ENCODE peak calls at places on chromosomes 11 and 22, in ten cellular contexts. I is fibroblast of pulmonary artery, E is colonic mucosa, N is GM13977, Y is coronary artery, A is fibroblast of lung, S is lower leg skin, B is neural crest cell, C is epithelial cell of esophagus, W is AG04450. H is an unnamed sample.
A peak's percentile ranks its signal among the peaks of the same experiment; 100 is the strongest.

GRCh38 chr22:42626951-42627625 is 12.4 kb upstream of the POLDIP3 start:
- DNase-seq in I (no peak), C (no peak), Y (no peak), W (no peak), B (no peak), E (no peak), S (no peak), A (no peak), N (no peak), H (no peak)

GRCh38 chr11:61497473-61497872 is 11.1 kb upstream of the LRRC10B start:
- DNase-seq in A (no peak), E (no peak), N (no peak), W (no peak), S (no peak), I (no peak), C (no peak), Y (no peak), B (no peak), H (no peak)

GRCh38 chr22:46233231-46233630 is 16.9 kb downstream of the CDPF1 start:
- DNase-seq in Y (no peak), E (no peak), W (no peak), A (peak; percentile 8), I (peak; percentile 20), B (no peak), S (peak; percentile 30), N (no peak), C (peak; percentile 51), H (no peak)

GRCh38 chr11:119207300-119207570 is 1.1 kb downstream of the CBL start:
- DNase-seq in S (no peak), E (no peak), W (no peak), Y (no peak), A (peak; percentile 25), C (peak; percentile 33), B (no peak), I (peak; percentile 16), N (peak; percentile 38), H (no peak)

GRCh38 chr11:28628412-28628811 is 520.2 kb downstream of the METTL15 start:
- DNase-seq in A (no peak), N (no peak), W (no peak), I (no peak), S (no peak), E (no peak), Y (no peak), C (no peak), B (no peak), H (no peak)

GRCh38 chr11:133974836-133975235 is 18.1 kb upstream of the IGSF9B start:
- DNase-seq in B (no peak), N (no peak), W (no peak), A (no peak), I (no peak), C (no peak), E (no peak), S (no peak), Y (no peak), H (no peak)

GRCh38 chr11:116580828-116581227 is 192.0 kb downstream of the BUD13 start:
- DNase-seq in E (no peak), B (no peak), C (no peak), A (no peak), Y (no peak), S (no peak), W (no peak), N (no peak), I (no peak), H (no peak)

GRCh38 chr11:5452712-5453111 is 3.6 kb downstream of the OR51I2 start:
- DNase-seq in E (no peak), A (no peak), N (no peak), B (no peak), Y (no peak), I (no peak), W (no peak), S (no peak), C (no peak), H (no peak)

GRCh38 chr22:16936625-16937024 is 71.4 kb downstream of the GAB4 start:
- DNase-seq in A (no peak), B (no peak), C (no peak), N (no peak), W (no peak), S (no peak), I (no peak), Y (no peak), E (no peak), H (no peak)

GRCh38 chr11:34570584-34570983 is 50.3 kb upstream of the EHF start:
- DNase-seq in S (peak; percentile 47), I (no peak), Y (no peak), B (no peak), W (no peak), E (no peak), N (no peak), A (no peak), C (peak; percentile 94), H (no peak)

GRCh38 chr22:46300491-46300890 is 3.8 kb downstream of the GTSE1 start:
- DNase-seq in Y (no peak), N (no peak), A (no peak), E (no peak), B (no peak), W (no peak), C (no peak), I (no peak), S (no peak), H (no peak)

GRCh38 chr22:26393929-26394328 is 35.1 kb upstream of the ASPHD2 start:
- DNase-seq in S (no peak), W (no peak), N (no peak), C (no peak), A (no peak), Y (no peak), I (no peak), B (no peak), E (no peak), H (no peak)
- TF ChIP-seq CTCF in S (no peak), W (peak; percentile 4), N (peak; percentile 28), C (peak; percentile 6), A (peak; percentile 3), Y (no peak), I (peak; percentile 10), B (no peak), E (no peak), H (peak; percentile 35)

DNA sequence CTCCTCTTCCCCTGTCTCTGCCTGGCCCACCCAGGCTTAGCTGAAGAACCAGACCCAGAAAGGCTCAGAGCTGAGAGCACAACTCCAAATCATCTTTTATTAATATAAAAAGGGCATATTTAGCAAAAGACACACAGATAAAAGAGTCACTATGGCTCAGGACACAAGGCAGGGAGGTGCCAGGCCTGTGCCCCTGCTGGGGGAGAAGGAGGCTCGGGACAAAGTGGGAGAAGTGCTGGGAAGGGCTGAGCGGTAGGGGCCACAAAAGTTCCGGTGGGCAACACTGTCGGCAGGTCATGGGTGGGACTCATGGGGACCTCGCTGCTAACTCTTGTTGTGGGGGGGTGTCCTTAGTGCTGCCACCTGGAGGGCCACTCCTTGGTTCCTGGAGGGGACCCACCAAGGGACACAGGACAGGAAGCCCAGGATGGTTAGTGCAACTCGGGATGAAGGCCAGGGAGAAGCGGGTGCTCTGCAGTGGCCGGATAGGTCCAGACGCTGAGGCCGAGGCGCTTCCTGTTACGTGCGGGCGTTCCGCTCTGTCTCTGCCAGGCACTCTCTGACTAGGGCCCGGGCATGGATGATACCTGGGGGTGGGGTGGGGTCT is 1.4 kb upstream of the PITPNM1 start:
- DNase-seq in A (no peak), B (no peak), N (no peak), S (no peak), I (no peak), Y (no peak), C (no peak), W (no peak), E (peak; percentile 40), H (no peak)
- TF ChIP-seq CTCF in A (no peak), B (peak; percentile 22), N (no peak), S (no peak), I (no peak), Y (no peak), C (no peak), W (no peak), E (peak; percentile 2), H (peak; percentile 39)

DNA sequence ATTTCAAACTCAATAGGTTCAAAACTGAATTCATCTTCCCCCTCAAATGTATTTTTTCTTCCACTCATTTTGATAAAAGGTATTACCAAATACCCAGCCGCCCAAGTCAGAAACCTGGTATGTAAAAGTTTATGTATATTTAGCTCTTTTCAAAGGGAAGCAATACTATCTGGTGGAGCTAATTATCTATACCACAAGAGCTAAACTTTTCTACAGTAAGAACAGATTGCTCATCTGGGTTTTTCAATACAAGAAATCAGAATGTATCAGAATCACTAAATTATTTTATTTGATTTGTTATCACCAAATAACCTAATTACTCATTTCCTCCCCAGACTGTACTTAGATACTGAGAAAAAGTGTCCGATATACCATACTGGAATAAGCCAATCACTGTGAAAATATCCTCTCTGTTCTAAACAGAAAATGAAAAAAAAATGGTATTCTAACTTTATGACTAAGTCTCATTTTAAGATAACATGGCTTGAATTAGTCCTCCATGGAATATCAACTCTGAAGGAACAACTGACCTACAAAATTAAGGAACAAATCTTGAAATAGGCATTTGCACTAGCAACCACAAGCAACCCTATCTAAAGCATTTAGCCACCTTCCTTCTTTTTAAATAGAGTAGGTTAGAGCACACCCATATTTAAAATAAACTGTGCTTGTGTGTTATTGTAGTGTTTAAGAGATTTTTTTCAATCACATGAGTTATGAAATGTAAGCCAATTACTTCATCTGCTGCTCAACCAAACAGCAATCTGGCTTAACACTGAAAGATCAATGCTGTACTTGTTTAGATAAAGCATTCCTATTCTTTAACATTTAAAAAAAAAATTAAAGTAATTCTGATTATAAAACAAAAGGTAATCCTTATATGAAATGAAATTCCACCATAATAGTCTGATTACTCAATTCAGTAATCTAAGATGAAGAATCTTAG is 34.9 kb downstream of the RDX start:
- DNase-seq in W (no peak), I (peak; percentile 23), B (no peak), Y (no peak), N (no peak), E (no peak), S (no peak), C (no peak), A (peak; percentile 44), H (no peak)
- TF ChIP-seq CTCF in W (no peak), I (no peak), B (no peak), Y (no peak), N (no peak), E (no peak), S (no peak), C (no peak), A (no peak), H (no peak)

GRCh38 chr11:70082829-70083228 is 4.7 kb downstream of the ANO1 start:
- DNase-seq in W (no peak), B (no peak), Y (no peak), S (no peak), E (no peak), I (no peak), N (no peak), A (no peak), C (no peak), H (peak; percentile 28)
- TF ChIP-seq CTCF in W (peak; percentile 43), B (peak; percentile 49), Y (no peak), S (no peak), E (no peak), I (peak; percentile 26), N (peak; percentile 35), A (no peak), C (no peak), H (peak; percentile 37)